ENCODE peak calls at places on chromosome 13, in five cellular contexts. One of them, this sample, is unnamed.

GRCh38 chr13:32878172-32878571 is 138.1 kb upstream of the KL start:
- DNase-seq in HepG2: no peak
- DNase-seq in HCT116: no peak
- DNase-seq in GM12878: no peak
- DNase-seq in K562: no peak
- DNase-seq in this sample: no peak

GRCh38 chr13:33363328-33363727 is 77.8 kb upstream of the STARD13 start:
- DNase-seq in HepG2: no peak
- DNase-seq in K562: no peak
- DNase-seq in HCT116: no peak
- DNase-seq in GM12878: peak
- DNase-seq in this sample: no peak

GRCh38 chr13:20702945-20703784 is at the start of gene IL17D:
- DNase-seq in HepG2: no peak
- DNase-seq in GM12878: no peak
- DNase-seq in K562: peak
- DNase-seq in HCT116: no peak
- DNase-seq in this sample: peak

GRCh38 chr13:85095887-85096286 is 703.3 kb downstream of the SLITRK6 start:
- DNase-seq in GM12878: no peak
- DNase-seq in HepG2: no peak
- DNase-seq in K562: no peak
- DNase-seq in HCT116: no peak
- DNase-seq in this sample: peak

GRCh38 chr13:48126944-48127814 is 32.3 kb upstream of the MED4 start:
- DNase-seq in HCT116: peak
- DNase-seq in HepG2: peak
- DNase-seq in GM12878: peak
- DNase-seq in K562: peak
- DNase-seq in this sample: peak

GRCh38 chr13:102846261-102847015 is 606 bp downstream of the ERCC5 start:
- DNase-seq in HepG2: peak
- DNase-seq in K562: peak
- DNase-seq in GM12878: no peak
- DNase-seq in HCT116: peak
- DNase-seq in this sample: peak

GRCh38 chr13:104321756-104322155 is 1255.5 kb upstream of the SLC10A2 start:
- DNase-seq in K562: no peak
- DNase-seq in HepG2: no peak
- DNase-seq in GM12878: no peak
- DNase-seq in HCT116: no peak
- DNase-seq in this sample: no peak

GRCh38 chr13:20197361-20197834 is 4.7 kb upstream of the GJB2 start:
- DNase-seq in K562: peak
- DNase-seq in HCT116: peak
- DNase-seq in HepG2: peak
- DNase-seq in GM12878: no peak
- DNase-seq in this sample: peak

GRCh38 chr13:97849305-97849704 is 104.2 kb upstream of the IPO5 start:
- DNase-seq in HepG2: peak
- DNase-seq in GM12878: peak
- DNase-seq in HCT116: peak
- DNase-seq in K562: peak
- DNase-seq in this sample: peak

GRCh38 chr13:105389373-105389772 is 1146.1 kb downstream of the EFNB2 start:
- DNase-seq in GM12878: no peak
- DNase-seq in HCT116: no peak
- DNase-seq in HepG2: no peak
- DNase-seq in K562: no peak
- DNase-seq in this sample: no peak

GRCh38 chr13:98267080-98267912 is 90.2 kb upstream of the RNF113B start:
- DNase-seq in HCT116: no peak
- DNase-seq in GM12878: peak
- DNase-seq in HepG2: peak
- DNase-seq in K562: no peak
- DNase-seq in this sample: no peak

GRCh38 chr13:28138756-28139470 is 568 bp downstream of the PAN3 start:
- DNase-seq in GM12878: peak
- DNase-seq in K562: peak
- DNase-seq in HCT116: peak
- DNase-seq in HepG2: peak
- DNase-seq in this sample: peak

GRCh38 chr13:107271226-107271625 is 703.3 kb upstream of the ARGLU1 start:
- DNase-seq in HepG2: no peak
- DNase-seq in K562: no peak
- DNase-seq in HCT116: no peak
- DNase-seq in GM12878: no peak
- DNase-seq in this sample: peak

GRCh38 chr13:95438297-95438696 is 114.2 kb upstream of the CLDN10 start:
- DNase-seq in GM12878: no peak
- DNase-seq in K562: peak
- DNase-seq in HepG2: no peak
- DNase-seq in HCT116: no peak
- DNase-seq in this sample: peak

GRCh38 chr13:113632706-113633484 is 25.1 kb downstream of the ATP4B start:
- DNase-seq in HepG2: no peak
- DNase-seq in GM12878: no peak
- DNase-seq in K562: no peak
- DNase-seq in HCT116: no peak
- DNase-seq in this sample: no peak

GRCh38 chr13:105616313-105617075 is 919.0 kb downstream of the EFNB2 start:
- DNase-seq in HepG2: no peak
- DNase-seq in K562: no peak
- DNase-seq in HCT116: no peak
- DNase-seq in GM12878: no peak
- DNase-seq in this sample: no peak

GRCh38 chr13:93145199-93145598 is 81.4 kb upstream of the GPC6 start:
- DNase-seq in GM12878: no peak
- DNase-seq in HCT116: no peak
- DNase-seq in HepG2: no peak
- DNase-seq in K562: no peak
- DNase-seq in this sample: no peak

GRCh38 chr13:84917252-84917878 is 881.9 kb downstream of the SLITRK6 start:
- DNase-seq in K562: no peak
- DNase-seq in HepG2: peak
- DNase-seq in HCT116: no peak
- DNase-seq in GM12878: no peak
- DNase-seq in this sample: peak

GRCh38 chr13:62613819-62614218 is 1198.2 kb upstream of the PCDH20 start:
- DNase-seq in HepG2: no peak
- DNase-seq in GM12878: no peak
- DNase-seq in K562: no peak
- DNase-seq in HCT116: no peak
- DNase-seq in this sample: no peak

GRCh38 chr13:92510416-92510815 is 716.2 kb upstream of the GPC6 start:
- DNase-seq in K562: no peak
- DNase-seq in GM12878: no peak
- DNase-seq in HepG2: no peak
- DNase-seq in HCT116: no peak
- DNase-seq in this sample: no peak

GRCh38 chr13:111139452-111139851 is 24.3 kb downstream of the ARHGEF7 start:
- DNase-seq in HepG2: no peak
- DNase-seq in K562: no peak
- DNase-seq in HCT116: no peak
- DNase-seq in GM12878: no peak
- DNase-seq in this sample: peak

GRCh38 chr13:76035711-76036110 is 399.6 kb downstream of the LMO7 start:
- DNase-seq in HCT116: no peak
- DNase-seq in HepG2: no peak
- DNase-seq in K562: no peak
- DNase-seq in GM12878: no peak
- DNase-seq in this sample: no peak

GRCh38 chr13:40681341-40682051 is 15.1 kb upstream of the FOXO1 start:
- DNase-seq in HepG2: no peak
- DNase-seq in GM12878: no peak
- DNase-seq in K562: peak
- DNase-seq in HCT116: no peak
- DNase-seq in this sample: peak
- TF ChIP-seq ZBTB33 in HepG2: no peak
- TF ChIP-seq ZBTB33 in GM12878: no peak
- TF ChIP-seq ZBTB33 in K562: no peak
- TF ChIP-seq ZBTB33 in HCT116: no peak
- TF ChIP-seq ZBTB33 in this sample: no peak

DNA sequence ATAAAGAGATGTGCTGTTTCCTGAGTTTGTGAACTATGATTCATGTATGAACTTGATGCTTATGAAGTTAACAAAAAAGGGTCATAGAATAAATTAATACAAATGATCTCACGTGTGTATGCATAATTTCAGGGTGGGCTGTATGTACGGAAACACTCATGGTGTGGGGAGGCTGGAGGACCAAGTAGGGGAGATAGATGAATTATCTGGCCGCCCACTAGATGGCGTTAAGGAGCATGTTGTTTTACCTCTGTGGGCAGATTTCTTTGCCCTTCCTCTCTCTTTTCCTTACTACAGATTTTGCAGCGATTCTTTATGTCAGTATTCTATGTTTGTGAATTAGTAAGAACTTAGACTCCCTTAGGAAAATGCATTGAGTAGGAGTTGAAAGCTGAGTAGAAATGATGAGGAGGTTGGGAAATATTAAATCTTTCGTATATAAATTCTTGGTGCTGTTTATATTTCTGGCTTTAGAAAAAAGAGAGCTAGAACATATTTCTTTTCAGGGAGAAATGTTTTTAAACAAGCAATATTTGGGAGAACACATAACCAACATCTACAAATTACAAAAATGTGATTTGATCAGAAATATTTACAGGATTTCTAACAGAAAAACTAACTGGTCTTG is 47.4 kb upstream of the TMTC4 start:
- DNase-seq in HCT116: peak
- DNase-seq in GM12878: no peak
- DNase-seq in HepG2: peak
- DNase-seq in K562: peak
- DNase-seq in this sample: peak
- TF ChIP-seq ZBTB33 in HCT116: no peak
- TF ChIP-seq ZBTB33 in GM12878: no peak
- TF ChIP-seq ZBTB33 in HepG2: no peak
- TF ChIP-seq ZBTB33 in K562: no peak
- TF ChIP-seq ZBTB33 in this sample: no peak

GRCh38 chr13:109881961-109882558 is 95.7 kb upstream of the IRS2 start:
- DNase-seq in HepG2: no peak
- DNase-seq in HCT116: no peak
- DNase-seq in GM12878: no peak
- DNase-seq in K562: no peak
- DNase-seq in this sample: no peak
- TF ChIP-seq ZBTB33 in HepG2: no peak
- TF ChIP-seq ZBTB33 in HCT116: no peak
- TF ChIP-seq ZBTB33 in GM12878: no peak
- TF ChIP-seq ZBTB33 in K562: no peak
- TF ChIP-seq ZBTB33 in this sample: no peak

DNA sequence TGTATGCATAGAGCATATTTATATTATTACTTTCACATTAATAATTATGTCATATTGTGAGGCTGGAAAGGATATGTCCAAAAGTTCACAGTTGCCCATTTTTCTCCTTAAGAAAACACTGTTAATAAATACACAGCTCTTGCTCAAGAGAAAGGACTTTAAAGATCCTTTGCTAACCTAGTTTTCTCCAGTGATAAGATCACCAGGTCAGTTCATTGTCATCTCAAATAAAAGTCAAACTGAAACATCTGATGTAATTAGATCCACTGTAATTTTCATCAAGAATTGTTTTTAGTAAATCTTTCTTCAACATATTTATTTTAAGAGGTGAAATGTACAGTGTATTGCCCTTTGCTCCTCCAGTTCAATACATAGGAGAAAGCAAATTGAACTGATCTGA is 82.8 kb upstream of the KLHL1 start:
- DNase-seq in HCT116: no peak
- DNase-seq in HepG2: no peak
- DNase-seq in K562: no peak
- DNase-seq in GM12878: no peak
- DNase-seq in this sample: no peak
- TF ChIP-seq ZBTB33 in HCT116: no peak
- TF ChIP-seq ZBTB33 in HepG2: no peak
- TF ChIP-seq ZBTB33 in K562: no peak
- TF ChIP-seq ZBTB33 in GM12878: no peak
- TF ChIP-seq ZBTB33 in this sample: no peak

GRCh38 chr13:88648598-88649373 is 977.6 kb downstream of the SLITRK5 start:
- DNase-seq in HepG2: no peak
- DNase-seq in K562: no peak
- DNase-seq in HCT116: no peak
- DNase-seq in GM12878: no peak
- DNase-seq in this sample: no peak

GRCh38 chr13:88649855-88650254 is 978.7 kb downstream of the SLITRK5 start:
- DNase-seq in HepG2: no peak
- DNase-seq in K562: no peak
- DNase-seq in HCT116: no peak
- DNase-seq in GM12878: no peak
- DNase-seq in this sample: no peak

GRCh38 chr13:88656751-88657150 is 985.6 kb downstream of the SLITRK5 start:
- DNase-seq in HepG2: no peak
- DNase-seq in GM12878: no peak
- DNase-seq in HCT116: no peak
- DNase-seq in K562: no peak
- DNase-seq in this sample: no peak

DNA sequence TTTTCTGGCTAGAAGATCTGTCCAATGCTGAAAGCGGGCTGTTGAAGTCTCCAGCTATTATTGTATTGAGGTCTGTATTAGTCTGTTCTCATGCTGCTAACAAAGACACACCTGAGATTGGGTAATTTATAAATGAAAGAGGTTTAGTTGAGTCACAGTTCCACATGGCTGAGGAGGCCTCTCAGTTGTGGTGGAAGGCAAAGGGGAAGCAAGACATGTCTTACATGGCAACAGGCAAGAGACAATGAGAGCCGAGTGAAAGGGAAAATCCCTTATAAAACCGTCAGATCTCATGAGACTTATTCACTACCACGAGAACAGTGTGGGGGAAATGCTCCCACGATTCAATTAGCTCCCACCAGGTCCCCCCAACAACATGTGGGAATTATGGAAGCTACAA is 980.4 kb downstream of the SLITRK5 start:
- DNase-seq in HepG2: no peak
- DNase-seq in GM12878: peak
- DNase-seq in HCT116: no peak
- DNase-seq in K562: no peak
- DNase-seq in this sample: no peak
- TF ChIP-seq ZBTB33 in HepG2: no peak
- TF ChIP-seq ZBTB33 in GM12878: no peak
- TF ChIP-seq ZBTB33 in HCT116: no peak
- TF ChIP-seq ZBTB33 in K562: no peak
- TF ChIP-seq ZBTB33 in this sample: no peak

DNA sequence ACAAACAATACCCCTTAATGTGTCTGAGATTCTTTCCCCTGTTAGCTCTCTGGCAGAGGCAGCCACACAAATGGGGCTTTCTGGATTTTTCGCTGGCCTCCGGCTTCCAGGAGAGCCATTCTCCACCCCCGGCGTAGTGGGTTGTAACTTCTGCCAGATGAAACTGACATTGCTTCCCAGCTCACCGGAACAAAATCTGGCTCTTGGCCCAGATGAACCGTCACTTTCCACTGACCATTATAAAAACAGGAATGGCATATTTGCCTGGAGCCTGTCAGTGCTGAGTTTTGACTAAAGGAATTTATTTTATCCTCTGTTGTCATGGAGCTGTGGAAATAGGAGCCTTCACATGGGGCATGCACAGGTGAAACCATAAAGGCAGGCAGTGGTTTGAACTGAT is 120.6 kb upstream of the GPR12 start:
- DNase-seq in GM12878: no peak
- DNase-seq in HCT116: no peak
- DNase-seq in HepG2: no peak
- DNase-seq in K562: no peak
- DNase-seq in this sample: peak
- TF ChIP-seq ZBTB33 in GM12878: no peak
- TF ChIP-seq ZBTB33 in HCT116: no peak
- TF ChIP-seq ZBTB33 in HepG2: no peak
- TF ChIP-seq ZBTB33 in K562: no peak
- TF ChIP-seq ZBTB33 in this sample: no peak